ENCODE peak calls at places on chromosomes 16 and 17, in five cellular contexts. Q is lower leg skin, K is Calu3, Z is upper lobe of left lung, F is astrocyte of the spinal cord. O is an unnamed sample.

GRCh38 chr17:55283256-55283965 is 18.7 kb downstream of the HLF start:
- DNase-seq in Q (no peak), K (no peak), Z (no peak), F (no peak), O (no peak)

GRCh38 chr16:70396209-70396904 is 42.5 kb downstream of the ST3GAL2 start:
- DNase-seq in Q (no peak), K (no peak), Z (no peak), F (no peak), O (peak; percentile 30)

GRCh38 chr17:67335245-67335835 is 31.0 kb downstream of the PSMD12 start:
- DNase-seq in Q (no peak), K (no peak), Z (no peak), F (no peak), O (no peak)

GRCh38 chr16:57260294-57260929 is 15.4 kb downstream of the ARL2BP start:
- DNase-seq in Q (no peak), K (peak; percentile 57), Z (peak; percentile 20), F (peak; percentile 78), O (peak; percentile 32)

GRCh38 chr16:3281222-3281621 is 2.1 kb upstream of the ZNF263 start:
- DNase-seq in Q (no peak), K (no peak), Z (no peak), F (no peak), O (no peak)

GRCh38 chr17:78356163-78356713 is 3.6 kb downstream of the SOCS3 start:
- DNase-seq in Q (no peak), K (peak; percentile 67), Z (peak; percentile 84), F (peak; percentile 90), O (peak; percentile 99)

GRCh38 chr16:47136101-47136820 is 7.5 kb downstream of the NETO2 start:
- DNase-seq in Q (no peak), K (peak; percentile 22), Z (no peak), F (peak; percentile 31), O (no peak)

GRCh38 chr17:10879110-10879509 is 41.2 kb upstream of the PIRT start:
- DNase-seq in Q (no peak), K (peak; percentile 4), Z (no peak), F (no peak), O (no peak)

GRCh38 chr16:10045947-10046346 is 136.3 kb downstream of the GRIN2A start:
- DNase-seq in Q (no peak), K (no peak), Z (no peak), F (no peak), O (no peak)

GRCh38 chr17:76120658-76121008 is 17.0 kb upstream of the EXOC7 start:
- DNase-seq in Q (no peak), K (no peak), Z (no peak), F (no peak), O (no peak)

GRCh38 chr16:75494696-75495601 is at the start of gene CHST6:
- DNase-seq in Q (no peak), K (peak; percentile 76), Z (no peak), F (peak; percentile 22), O (no peak)

GRCh38 chr16:75496546-75496945 is 1.3 kb upstream of the CHST6 start:
- DNase-seq in Q (no peak), K (no peak), Z (no peak), F (no peak), O (no peak)

GRCh38 chr16:75488322-75488721 is 6.9 kb downstream of the CHST6 start:
- DNase-seq in Q (no peak), K (no peak), Z (no peak), F (no peak), O (no peak)

GRCh38 chr16:75494184-75494583 is 1.1 kb downstream of the CHST6 start:
- DNase-seq in Q (no peak), K (no peak), Z (no peak), F (no peak), O (no peak)

GRCh38 chr16:75491876-75492275 is 3.4 kb downstream of the CHST6 start:
- DNase-seq in Q (no peak), K (peak; percentile 69), Z (no peak), F (no peak), O (peak; percentile 65)
- TF ChIP-seq CTCF in Q (no peak), K (peak; percentile 41), Z (no peak), F (peak; percentile 26), O (peak; percentile 55)

GRCh38 chr16:85058909-85059308 is 31.3 kb downstream of the KIAA0513 start:
- DNase-seq in Q (no peak), K (no peak), Z (no peak), F (no peak), O (no peak)

GRCh38 chr16:85056211-85056748 is 28.7 kb downstream of the KIAA0513 start:
- DNase-seq in Q (no peak), K (no peak), Z (no peak), F (no peak), O (no peak)

GRCh38 chr16:85057948-85058347 is 30.4 kb downstream of the KIAA0513 start:
- DNase-seq in Q (no peak), K (no peak), Z (no peak), F (no peak), O (no peak)

GRCh38 chr16:85055503-85056210 is 28.1 kb downstream of the KIAA0513 start:
- DNase-seq in Q (peak; percentile 65), K (no peak), Z (peak; percentile 86), F (no peak), O (peak; percentile 42)

DNA sequence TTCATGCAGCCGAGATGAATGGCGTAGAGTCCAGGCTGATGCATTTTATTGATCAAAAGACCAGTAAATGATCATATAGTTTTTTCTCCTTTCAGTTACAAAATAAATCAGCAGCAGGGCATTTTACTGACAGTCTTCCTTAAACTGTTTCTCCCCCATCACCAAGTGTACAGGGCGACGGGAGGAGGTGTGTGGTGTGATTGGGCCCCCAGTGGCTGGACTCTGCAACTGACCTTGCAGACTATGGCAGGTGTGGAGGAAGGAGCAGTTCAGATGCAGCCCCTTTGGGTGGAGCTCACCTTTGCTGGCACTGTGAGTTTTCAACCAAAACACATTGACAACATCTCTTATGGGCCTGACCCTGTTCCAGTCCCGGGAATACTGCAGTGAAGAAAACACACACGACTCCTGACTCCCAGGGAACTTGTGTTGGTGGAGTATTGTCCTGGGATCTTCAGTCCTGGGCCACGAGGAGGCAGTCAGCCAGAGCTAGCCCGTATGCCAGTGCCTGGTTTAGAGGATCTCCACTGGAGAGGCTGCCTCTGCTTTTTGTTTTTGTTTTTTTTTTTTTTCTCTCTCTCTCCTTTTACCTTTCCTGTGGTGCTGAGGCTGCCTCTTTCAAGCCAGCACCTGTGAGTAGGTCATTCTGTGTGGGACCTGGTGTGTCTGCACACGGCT is 29.8 kb downstream of the KIAA0513 start:
- DNase-seq in Q (no peak), K (peak; percentile 62), Z (no peak), F (no peak), O (no peak)
- TF ChIP-seq CTCF in Q (no peak), K (peak; percentile 28), Z (no peak), F (peak; percentile 44), O (no peak)

GRCh38 chr16:29986231-29986630 is 9.2 kb downstream of the HIRIP3 start:
- DNase-seq in Q (no peak), K (no peak), Z (no peak), F (no peak), O (no peak)

GRCh38 chr16:29984137-29984763 is 10.6 kb downstream of the TAOK2 start:
- DNase-seq in Q (no peak), K (no peak), Z (peak; percentile 85), F (no peak), O (no peak)

GRCh38 chr16:29984764-29985147 is 10.7 kb downstream of the HIRIP3 start:
- DNase-seq in Q (no peak), K (no peak), Z (no peak), F (no peak), O (no peak)

GRCh38 chr16:29986931-29987330 is 8.5 kb downstream of the HIRIP3 start:
- DNase-seq in Q (no peak), K (no peak), Z (no peak), F (no peak), O (no peak)

GRCh38 chr16:29985271-29985811 is 10.1 kb downstream of the HIRIP3 start:
- DNase-seq in Q (no peak), K (no peak), Z (no peak), F (no peak), O (no peak)
- TF ChIP-seq CTCF in Q (no peak), K (no peak), Z (no peak), F (no peak), O (no peak)

GRCh38 chr16:31466381-31466841 is 5.5 kb upstream of the TGFB1I1 start:
- DNase-seq in Q (no peak), K (no peak), Z (no peak), F (no peak), O (no peak)

GRCh38 chr16:31461921-31462804 is 2.9 kb downstream of the ARMC5 start:
- DNase-seq in Q (no peak), K (no peak), Z (no peak), F (no peak), O (no peak)

GRCh38 chr16:31464781-31465260 is 5.5 kb downstream of the ARMC5 start:
- DNase-seq in Q (no peak), K (no peak), Z (no peak), F (no peak), O (no peak)

GRCh38 chr16:31465788-31466370 is 6.1 kb upstream of the TGFB1I1 start:
- DNase-seq in Q (no peak), K (no peak), Z (no peak), F (no peak), O (no peak)

GRCh38 chr16:31464348-31464769 is 5.1 kb downstream of the ARMC5 start:
- DNase-seq in Q (no peak), K (no peak), Z (no peak), F (no peak), O (no peak)
- TF ChIP-seq CTCF in Q (no peak), K (no peak), Z (no peak), F (no peak), O (no peak)

DNA sequence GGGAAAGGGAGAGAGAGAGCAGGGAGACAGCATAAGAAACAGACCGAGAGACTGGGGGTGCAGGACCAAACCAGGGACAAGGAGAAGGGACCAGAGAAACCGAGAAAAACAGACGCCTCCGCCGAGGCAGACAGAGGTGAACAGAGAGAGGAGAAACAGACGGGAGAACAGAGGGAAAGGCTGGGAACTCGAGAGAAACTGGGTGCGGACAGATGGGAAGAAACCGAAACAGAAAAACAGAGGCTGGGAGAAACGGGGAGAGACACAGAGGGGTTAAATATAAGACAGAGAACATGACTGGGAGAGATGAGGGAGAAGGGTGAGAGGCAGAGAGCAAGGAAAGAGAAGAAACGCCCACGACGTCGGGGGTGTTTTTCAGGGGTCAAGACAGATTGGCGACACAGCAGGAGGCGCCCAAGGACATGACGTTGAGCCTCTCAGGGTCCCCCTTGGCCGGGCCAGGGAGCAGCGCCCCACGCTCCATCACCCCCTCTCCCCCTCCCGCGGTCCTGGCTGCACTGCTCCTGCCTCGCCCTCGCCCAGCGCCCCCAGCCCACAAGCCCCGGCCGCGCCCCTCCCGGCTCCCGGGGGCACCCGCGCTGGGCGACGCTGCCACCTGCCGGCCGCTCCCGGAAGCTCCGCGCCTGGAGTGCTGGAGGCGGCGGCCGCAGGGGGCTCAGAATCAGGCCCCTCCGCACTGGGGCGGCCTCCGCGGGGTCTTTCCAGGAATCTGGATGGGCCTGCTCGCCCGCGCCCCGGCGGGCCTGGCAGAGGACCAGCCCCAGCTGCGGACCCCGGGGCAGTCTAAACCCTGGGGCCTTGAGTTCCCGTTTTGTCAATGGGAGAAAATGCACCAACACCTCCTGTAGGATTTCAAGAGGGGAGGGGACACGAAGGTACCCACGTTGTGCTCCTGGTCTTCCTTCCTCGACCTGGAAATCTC is 1.3 kb upstream of the TMEM92 start:
- DNase-seq in Q (no peak), K (peak; percentile 83), Z (peak; percentile 46), F (peak; percentile 61), O (peak; percentile 25)
- TF ChIP-seq CTCF in Q (no peak), K (peak; percentile 99), Z (peak; percentile 95), F (peak; percentile 64), O (peak; percentile 100)

O was measured in HFFc6.